ENCODE peak calls at places on chromosome 7, in four cellular contexts. I, Y, P and Z are unnamed samples. For H3K27me3, the result is how much of the 10 kb centered on the place peaks cover.

GRCh38 chr7:157423348-157423747 is 86.5 kb downstream of the DNAJB6 start:
- DNase-seq in I (peak), Y (no peak), P (no peak), Z (no peak)

GRCh38 chr7:71422104-71422503 is 290.2 kb downstream of the GALNT17 start:
- DNase-seq in I (no peak), Y (no peak), P (no peak), Z (no peak)

GRCh38 chr7:925601-926000 is 28.9 kb downstream of the ADAP1 start:
- DNase-seq in I (no peak), Y (peak), P (peak), Z (no peak)

GRCh38 chr7:123682690-123683089 is 27.0 kb downstream of the LMOD2 start:
- DNase-seq in I (peak), Y (no peak), P (no peak), Z (peak)

GRCh38 chr7:117270371-117270770 is 52.5 kb downstream of the WNT2 start:
- DNase-seq in I (peak), Y (no peak), P (no peak), Z (no peak)

GRCh38 chr7:41326616-41327015 is 376.3 kb downstream of the INHBA start:
- DNase-seq in I (no peak), Y (no peak), P (no peak), Z (peak)

GRCh38 chr7:156456503-156457115 is 184.0 kb upstream of the RNF32 start:
- DNase-seq in I (no peak), Y (no peak), P (no peak), Z (no peak)

GRCh38 chr7:76206633-76207032 is 4.9 kb downstream of the SRRM3 start:
- DNase-seq in I (peak), Y (no peak), P (no peak), Z (no peak)

GRCh38 chr7:116455009-116455408 is 44.5 kb upstream of the CAV2 start:
- DNase-seq in I (peak), Y (no peak), P (no peak), Z (no peak)

GRCh38 chr7:130143986-130144618 is 61.1 kb downstream of the TMEM209 start:
- DNase-seq in I (no peak), Y (no peak), P (no peak), Z (no peak)

GRCh38 chr7:47552631-47553030 is 29.3 kb downstream of the TNS3 start:
- DNase-seq in I (peak), Y (no peak), P (no peak), Z (no peak)

GRCh38 chr7:26329520-26330269 is 38.0 kb downstream of the SNX10 start:
- DNase-seq in I (no peak), Y (no peak), P (peak), Z (no peak)

GRCh38 chr7:26334171-26334570 is 42.5 kb downstream of the SNX10 start:
- DNase-seq in I (no peak), Y (no peak), P (no peak), Z (no peak)

GRCh38 chr7:26328498-26329390 is 37.1 kb downstream of the SNX10 start:
- DNase-seq in I (no peak), Y (no peak), P (no peak), Z (no peak)

GRCh38 chr7:26332698-26333097 is 41.0 kb downstream of the SNX10 start:
- DNase-seq in I (no peak), Y (no peak), P (no peak), Z (no peak)

DNA sequence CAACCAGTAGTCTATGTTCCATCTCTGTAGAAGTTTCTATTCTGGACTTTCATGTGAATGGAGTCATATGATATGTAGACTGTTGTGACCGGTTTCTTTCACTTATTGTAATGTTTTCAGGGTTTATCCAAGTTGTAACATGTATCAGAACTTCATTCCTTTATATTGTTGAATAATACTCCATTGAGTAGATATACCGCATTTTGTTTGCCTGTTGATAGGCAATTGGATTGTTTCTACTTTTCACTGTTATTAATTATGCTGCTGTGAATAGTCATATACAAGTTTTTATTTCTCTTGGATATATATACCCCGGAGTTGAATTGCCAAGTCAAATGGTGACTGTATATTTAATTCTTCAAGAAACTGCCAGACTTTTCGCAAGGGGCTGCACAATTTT is 40.1 kb downstream of the SNX10 start:
- DNase-seq in I (no peak), Y (no peak), P (no peak), Z (no peak)
- H3K27ac ChIP-seq in I (no peak), Y (no peak), P (no peak), Z (no peak)

GRCh38 chr7:22586806-22587180 is 86.8 kb upstream of the STEAP1B start:
- DNase-seq in I (peak), Y (no peak), P (no peak), Z (peak)
- TF ChIP-seq CTCF in I (peak), Y (peak), P (peak), Z (peak)

DNA sequence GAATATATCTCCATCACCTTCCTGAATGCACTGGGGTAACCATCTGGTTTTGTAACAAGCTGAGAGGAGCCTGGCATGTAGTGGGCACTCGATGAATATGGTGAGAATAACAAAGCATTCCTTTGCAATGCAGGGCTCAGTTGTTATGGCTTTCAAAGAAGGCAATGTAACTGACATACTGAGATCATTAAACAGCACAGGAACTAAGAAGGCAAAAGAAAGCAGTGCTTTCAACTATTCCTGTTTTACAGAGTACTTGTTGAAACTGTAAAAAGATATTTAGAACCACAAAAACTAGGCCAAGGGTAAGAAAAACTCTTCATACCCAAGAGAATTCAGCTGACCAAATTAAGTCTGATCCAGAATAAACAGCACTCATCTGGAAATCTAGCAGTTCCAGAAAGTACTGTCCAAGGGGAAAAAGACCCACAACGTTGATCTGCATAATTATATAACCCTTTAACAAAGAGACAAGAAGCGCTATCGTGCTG is 116.0 kb downstream of the AVL9 start:
- DNase-seq in I (peak), Y (no peak), P (no peak), Z (no peak)
- H3K27me3 ChIP-seq in I (under half), Y (under half), P (under half), Z (under half)

GRCh38 chr7:137976700-137977099 is 25.2 kb downstream of the CREB3L2 start:
- DNase-seq in I (no peak), Y (no peak), P (peak), Z (no peak)
- H3K27ac ChIP-seq in I (peak), Y (no peak), P (peak), Z (no peak)

GRCh38 chr7:3722396-3722846 is 421.4 kb downstream of the SDK1 start:
- DNase-seq in I (peak), Y (peak), P (no peak), Z (no peak)
- TF ChIP-seq CTCF in I (peak), Y (no peak), P (no peak), Z (peak)

GRCh38 chr7:129012641-129013040 is 42.3 kb downstream of the TNPO3 start:
- DNase-seq in I (no peak), Y (no peak), P (no peak), Z (no peak)
- H3K27me3 ChIP-seq in I (under half), Y (under half), P (under half), Z (under half)

GRCh38 chr7:5431485-5432118 is 8.0 kb upstream of the TNRC18 start:
- DNase-seq in I (no peak), Y (no peak), P (no peak), Z (no peak)

GRCh38 chr7:5428470-5429252 is 5.0 kb upstream of the TNRC18 start:
- DNase-seq in I (peak), Y (peak), P (peak), Z (peak)

GRCh38 chr7:5429253-5429856 is 5.7 kb upstream of the TNRC18 start:
- DNase-seq in I (peak), Y (peak), P (no peak), Z (peak)

GRCh38 chr7:5430612-5430947 is 6.9 kb upstream of the TNRC18 start:
- DNase-seq in I (no peak), Y (no peak), P (no peak), Z (no peak)

GRCh38 chr7:5429857-5430611 is 6.4 kb upstream of the TNRC18 start:
- DNase-seq in I (peak), Y (peak), P (no peak), Z (peak)
- H3K27ac ChIP-seq in I (peak), Y (peak), P (peak), Z (peak)

DNA sequence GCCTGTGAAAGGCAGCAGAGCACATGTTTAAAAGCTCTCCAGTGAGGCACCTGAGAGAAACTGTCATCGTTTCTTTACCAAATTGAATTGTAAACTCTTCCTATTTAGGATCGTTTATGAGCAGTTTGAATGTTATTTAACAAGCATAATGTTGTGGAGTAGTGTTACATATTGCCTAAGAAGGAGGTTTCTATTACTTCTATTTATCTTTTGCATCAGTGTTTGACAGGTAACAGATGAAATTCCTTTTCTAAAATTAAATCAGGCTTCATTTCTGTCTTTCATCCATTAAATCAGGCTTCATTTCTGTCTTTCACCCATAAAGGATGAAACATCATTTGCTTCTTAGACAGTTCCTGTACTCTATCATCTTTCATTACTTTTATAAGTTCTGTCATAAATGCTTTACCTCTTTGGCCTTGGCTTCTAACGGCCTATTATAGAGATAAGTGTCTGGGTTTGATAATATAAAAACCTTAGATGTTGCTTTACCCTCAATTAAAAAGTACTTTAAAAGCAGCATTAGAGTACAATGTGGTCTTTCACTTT is 266.7 kb downstream of the NXPH1 start:
- DNase-seq in I (no peak), Y (no peak), P (no peak), Z (no peak)
- TF ChIP-seq CTCF in I (no peak), Y (no peak), P (no peak), Z (no peak)

GRCh38 chr7:27112361-27112760 is 9.9 kb upstream of the HOXA2 start:
- DNase-seq in I (no peak), Y (no peak), P (no peak), Z (no peak)

GRCh38 chr7:27116019-27116411 is 13.5 kb upstream of the HOXA2 start:
- DNase-seq in I (peak), Y (no peak), P (no peak), Z (no peak)

GRCh38 chr7:27115161-27116018 is 12.9 kb upstream of the HOXA2 start:
- DNase-seq in I (peak), Y (peak), P (no peak), Z (no peak)

GRCh38 chr7:27112960-27113949 is 10.8 kb upstream of the HOXA2 start:
- DNase-seq in I (peak), Y (peak), P (no peak), Z (peak)

GRCh38 chr7:27113991-27114866 is 11.7 kb upstream of the HOXA2 start:
- DNase-seq in I (peak), Y (peak), P (no peak), Z (no peak)
- H3K27me3 ChIP-seq in I (under half), Y (under half), P (under half), Z (under half)